ENCODE peak calls at places on chromosomes 4 and X, in five cellular contexts. K is body of pancreas, V is endodermal cell, J is SK-N-SH, L is omental fat pad. T is an unnamed sample.

GRCh38 chrX:139207655-139208054 is 322.9 kb upstream of the F9 start:
- DNase-seq in K (no peak), V (no peak), J (no peak), L (no peak), T (no peak)

GRCh38 chr4:84803720-84804119 is 162.8 kb downstream of the WDFY3 start:
- DNase-seq in K (no peak), V (no peak), J (no peak), L (no peak), T (no peak)

GRCh38 chr4:39814403-39815185 is 116.7 kb downstream of the UBE2K start:
- DNase-seq in K (no peak), V (no peak), J (peak; percentile 24), L (no peak), T (no peak)

GRCh38 chrX:74450803-74451449 is 29.6 kb downstream of the SLC16A2 start:
- DNase-seq in K (no peak), V (no peak), J (no peak), L (peak; percentile 29), T (no peak)

GRCh38 chr4:78601013-78601412 is 49.4 kb downstream of the ANXA3 start:
- DNase-seq in K (no peak), V (no peak), J (no peak), L (no peak), T (no peak)

GRCh38 chr4:37475087-37475486 is 211.1 kb downstream of the RELL1 start:
- DNase-seq in K (no peak), V (no peak), J (no peak), L (no peak), T (no peak)

GRCh38 chr4:125515016-125515415 is 200.3 kb downstream of the FAT4 start:
- DNase-seq in K (no peak), V (no peak), J (no peak), L (no peak), T (no peak)

GRCh38 chr4:26173619-26174018 is 147.2 kb upstream of the RBPJ start:
- DNase-seq in K (peak; percentile 79), V (no peak), J (no peak), L (no peak), T (no peak)

GRCh38 chr4:18568600-18568999 is 547.0 kb upstream of the LCORL start:
- DNase-seq in K (no peak), V (no peak), J (no peak), L (no peak), T (no peak)

GRCh38 chr4:127229866-127230608 is 402.7 kb upstream of the INTU start:
- DNase-seq in K (no peak), V (no peak), J (peak; percentile 1), L (no peak), T (no peak)

GRCh38 chr4:8164194-8164565 is 5.6 kb upstream of the ABLIM2 start:
- DNase-seq in K (peak; percentile 80), V (no peak), J (no peak), L (no peak), T (no peak)

GRCh38 chr4:71210831-71211230 is 128.0 kb upstream of the SLC4A4 start:
- DNase-seq in K (no peak), V (no peak), J (no peak), L (no peak), T (no peak)

GRCh38 chr4:113293043-113293560 is 243.6 kb downstream of the ANK2 start:
- DNase-seq in K (no peak), V (no peak), J (no peak), L (no peak), T (no peak)

GRCh38 chrX:11558972-11559371 is 106.7 kb downstream of the ARHGAP6 start:
- DNase-seq in K (peak; percentile 13), V (peak; percentile 69), J (peak; percentile 44), L (no peak), T (peak; percentile 23)

GRCh38 chr4:71186566-71187398 is 152.0 kb upstream of the SLC4A4 start:
- DNase-seq in K (peak; percentile 44), V (peak; percentile 82), J (peak; percentile 61), L (no peak), T (peak; percentile 68)

GRCh38 chr4:148573284-148573683 is 131.1 kb upstream of the NR3C2 start:
- DNase-seq in K (no peak), V (no peak), J (no peak), L (no peak), T (no peak)

GRCh38 chrX:24190500-24191156 is 41.1 kb downstream of the ZFX start:
- DNase-seq in K (peak; percentile 51), V (no peak), J (no peak), L (no peak), T (no peak)

GRCh38 chr4:113901994-113902787 is 77.3 kb downstream of the ARSJ start:
- DNase-seq in K (peak; percentile 92), V (no peak), J (no peak), L (no peak), T (peak; percentile 79)

GRCh38 chr4:147530723-147531122 is 49.8 kb downstream of the EDNRA start:
- DNase-seq in K (no peak), V (no peak), J (no peak), L (no peak), T (no peak)

GRCh38 chr4:54092800-54093608 is 7.0 kb upstream of the GSX2 start:
- DNase-seq in K (no peak), V (peak; percentile 67), J (no peak), L (no peak), T (no peak)

GRCh38 chr4:159549092-159549491 is 446.2 kb downstream of the RAPGEF2 start:
- DNase-seq in K (no peak), V (no peak), J (no peak), L (no peak), T (no peak)

GRCh38 chr4:41022116-41022515 is 192.2 kb downstream of the APBB2 start:
- DNase-seq in K (no peak), V (no peak), J (no peak), L (no peak), T (no peak)

GRCh38 chrX:56798866-56799864 is 70.1 kb downstream of the NBDY start:
- DNase-seq in K (peak; percentile 75), V (peak; percentile 41), J (peak; percentile 48), L (no peak), T (peak; percentile 34)

GRCh38 chrX:31845003-31845402 is 773.2 kb upstream of the FTHL17 start:
- DNase-seq in K (no peak), V (no peak), J (no peak), L (no peak), T (no peak)

GRCh38 chr4:158673633-158674032 is 1.5 kb downstream of the ETFDH start:
- DNase-seq in K (no peak), V (no peak), J (no peak), L (no peak), T (no peak)

GRCh38 chr4:168877407-168877778 is 132.7 kb downstream of the CBR4 start:
- DNase-seq in K (no peak), V (no peak), J (no peak), L (no peak), T (no peak)

GRCh38 chr4:151688003-151688784 is 72.6 kb downstream of the GATB start:
- DNase-seq in K (no peak), V (peak; percentile 81), J (no peak), L (no peak), T (no peak)

GRCh38 chrX:6383911-6384310 is 151.0 kb downstream of the VCX3A start:
- DNase-seq in K (no peak), V (peak; percentile 66), J (no peak), L (no peak), T (no peak)

GRCh38 chrX:41667631-41668030 is 21.1 kb upstream of the GPR34 start:
- DNase-seq in K (no peak), V (no peak), J (no peak), L (no peak), T (no peak)

GRCh38 chr4:38189445-38189844 is 229.2 kb downstream of the PTTG2 start:
- DNase-seq in K (no peak), V (no peak), J (no peak), L (no peak), T (no peak)

GRCh38 chr4:133641191-133641590 is 492.1 kb downstream of the PCDH10 start:
- DNase-seq in K (no peak), V (no peak), J (no peak), L (no peak), T (no peak)

GRCh38 chr4:70544279-70544870 is 26.0 kb downstream of the AMTN start:
- DNase-seq in K (no peak), V (peak; percentile 50), J (no peak), L (no peak), T (no peak)

GRCh38 chr4:83449009-83449408 is 6.6 kb downstream of the HELQ start:
- DNase-seq in K (no peak), V (no peak), J (no peak), L (no peak), T (no peak)

GRCh38 chrX:53087378-53087777 is 5.2 kb downstream of the TSPYL2 start:
- DNase-seq in K (no peak), V (no peak), J (no peak), L (no peak), T (no peak)

GRCh38 chrX:130224810-130225209 is 43.9 kb downstream of the ZNF280C start:
- DNase-seq in K (no peak), V (no peak), J (no peak), L (no peak), T (no peak)

GRCh38 chrX:2176733-2177132 is 324.0 kb downstream of the DHRSX start:
- DNase-seq in K (no peak), V (no peak), J (no peak), L (no peak), T (no peak)

GRCh38 chr4:98780111-98780549 is 121.7 kb upstream of the TSPAN5 start:
- DNase-seq in K (no peak), V (no peak), J (peak; percentile 32), L (no peak), T (no peak)

GRCh38 chr4:65139998-65140397 is 530.3 kb downstream of the EPHA5 start:
- DNase-seq in K (no peak), V (no peak), J (no peak), L (no peak), T (no peak)

GRCh38 chr4:186957952-186958555 is 234.4 kb upstream of the FAT1 start:
- DNase-seq in K (no peak), V (no peak), J (no peak), L (no peak), T (no peak)

GRCh38 chr4:121070696-121071639 is 1.4 kb downstream of the NDNF start:
- DNase-seq in K (peak; percentile 59), V (peak; percentile 91), J (peak; percentile 77), L (no peak), T (peak; percentile 73)
- TF ChIP-seq CTCF in K (peak; percentile 37), V (peak; percentile 70), J (peak; percentile 40), L (no peak), T (peak; percentile 46)

DNA sequence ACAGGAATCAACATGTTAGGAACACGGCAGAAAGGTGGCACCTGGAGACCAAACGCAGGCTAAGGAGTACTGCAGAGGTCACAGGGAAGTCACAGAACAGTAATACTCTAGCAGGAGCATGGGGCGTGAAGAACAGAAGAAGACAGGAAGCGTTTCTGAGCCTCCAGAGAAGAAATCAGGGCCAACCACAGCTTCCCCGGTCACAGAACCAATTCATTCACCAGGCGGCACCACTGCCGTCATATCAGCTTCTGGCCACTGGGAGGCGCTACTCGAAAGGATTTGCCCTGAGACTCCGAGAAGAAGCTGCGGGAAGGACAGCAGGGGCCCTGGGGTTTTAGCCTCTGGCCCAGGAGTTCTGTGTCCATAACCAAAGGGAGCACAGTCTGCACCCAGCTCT is 78.0 kb upstream of the DRD5 start:
- DNase-seq in K (peak; percentile 56), V (peak; percentile 97), J (peak; percentile 58), L (peak; percentile 40), T (peak; percentile 88)
- TF ChIP-seq CTCF in K (peak; percentile 48), V (peak; percentile 95), J (peak; percentile 27), L (no peak), T (peak; percentile 66)

GRCh38 chr4:115154826-115155225 is 41.4 kb upstream of the NDST4 start:
- DNase-seq in K (no peak), V (no peak), J (no peak), L (no peak), T (no peak)
- TF ChIP-seq CTCF in K (no peak), V (peak; percentile 79), J (peak; percentile 15), L (no peak), T (no peak)

GRCh38 chr4:86657382-86657781 is 63.3 kb downstream of the PTPN13 start:
- DNase-seq in K (no peak), V (no peak), J (no peak), L (no peak), T (no peak)
- TF ChIP-seq CTCF in K (no peak), V (no peak), J (no peak), L (no peak), T (no peak)

T was measured in colonic mucosa.